ENCODE peak calls at places on chromosomes 3 and 15, in ten cellular contexts. One of them, this sample, is unnamed.

GRCh38 chr15:68794869-68795268 is 25.8 kb downstream of the ANP32A start:
- DNase-seq in CD4-positive, CD25-positive, alpha-beta regulatory T cell: no peak
- DNase-seq in GM12865: no peak
- DNase-seq in body of pancreas: no peak
- DNase-seq in astrocyte: no peak
- DNase-seq in neural crest cell: no peak
- DNase-seq in GM03348: peak; percentile 52
- DNase-seq in heart left ventricle: no peak
- DNase-seq in T-cell: no peak
- DNase-seq in RPMI7951: no peak
- DNase-seq in this sample: no peak

GRCh38 chr3:148307443-148307843 is 390.3 kb upstream of the AGTR1 start:
- DNase-seq in CD4-positive, CD25-positive, alpha-beta regulatory T cell: no peak
- DNase-seq in GM12865: no peak
- DNase-seq in body of pancreas: no peak
- DNase-seq in astrocyte: no peak
- DNase-seq in neural crest cell: no peak
- DNase-seq in GM03348: no peak
- DNase-seq in heart left ventricle: no peak
- DNase-seq in T-cell: no peak
- DNase-seq in RPMI7951: no peak
- DNase-seq in this sample: no peak

GRCh38 chr3:69972672-69973071 is 26.9 kb upstream of the SAMMSON start:
- DNase-seq in CD4-positive, CD25-positive, alpha-beta regulatory T cell: no peak
- DNase-seq in GM12865: no peak
- DNase-seq in body of pancreas: no peak
- DNase-seq in astrocyte: no peak
- DNase-seq in neural crest cell: no peak
- DNase-seq in GM03348: no peak
- DNase-seq in heart left ventricle: no peak
- DNase-seq in T-cell: no peak
- DNase-seq in RPMI7951: no peak
- DNase-seq in this sample: no peak

GRCh38 chr15:33242165-33242564 is 47.7 kb upstream of the FMN1 start:
- DNase-seq in CD4-positive, CD25-positive, alpha-beta regulatory T cell: no peak
- DNase-seq in GM12865: no peak
- DNase-seq in body of pancreas: no peak
- DNase-seq in astrocyte: peak; percentile 59
- DNase-seq in neural crest cell: no peak
- DNase-seq in GM03348: no peak
- DNase-seq in heart left ventricle: no peak
- DNase-seq in T-cell: no peak
- DNase-seq in RPMI7951: peak; percentile 79
- DNase-seq in this sample: peak; percentile 100

GRCh38 chr15:63482874-63483323 is 21.5 kb upstream of the USP3 start:
- DNase-seq in CD4-positive, CD25-positive, alpha-beta regulatory T cell: no peak
- DNase-seq in GM12865: no peak
- DNase-seq in body of pancreas: no peak
- DNase-seq in astrocyte: no peak
- DNase-seq in neural crest cell: no peak
- DNase-seq in GM03348: no peak
- DNase-seq in heart left ventricle: no peak
- DNase-seq in T-cell: no peak
- DNase-seq in RPMI7951: no peak
- DNase-seq in this sample: peak; percentile 65

GRCh38 chr3:133880287-133880686 is 15.4 kb downstream of the RAB6B start:
- DNase-seq in CD4-positive, CD25-positive, alpha-beta regulatory T cell: no peak
- DNase-seq in GM12865: peak; percentile 56
- DNase-seq in body of pancreas: no peak
- DNase-seq in astrocyte: no peak
- DNase-seq in neural crest cell: no peak
- DNase-seq in GM03348: no peak
- DNase-seq in heart left ventricle: no peak
- DNase-seq in T-cell: no peak
- DNase-seq in RPMI7951: no peak
- DNase-seq in this sample: no peak

GRCh38 chr3:57958642-57959406 is 49.4 kb upstream of the FLNB start:
- DNase-seq in CD4-positive, CD25-positive, alpha-beta regulatory T cell: no peak
- DNase-seq in GM12865: no peak
- DNase-seq in body of pancreas: no peak
- DNase-seq in astrocyte: peak; percentile 50
- DNase-seq in neural crest cell: no peak
- DNase-seq in GM03348: peak; percentile 51
- DNase-seq in heart left ventricle: peak; percentile 71
- DNase-seq in T-cell: no peak
- DNase-seq in RPMI7951: peak; percentile 95
- DNase-seq in this sample: no peak

GRCh38 chr3:45367451-45367850 is 20.9 kb upstream of the LARS2 start:
- DNase-seq in CD4-positive, CD25-positive, alpha-beta regulatory T cell: no peak
- DNase-seq in GM12865: no peak
- DNase-seq in body of pancreas: no peak
- DNase-seq in astrocyte: peak; percentile 86
- DNase-seq in neural crest cell: no peak
- DNase-seq in GM03348: peak; percentile 33
- DNase-seq in heart left ventricle: no peak
- DNase-seq in T-cell: no peak
- DNase-seq in RPMI7951: peak; percentile 42
- DNase-seq in this sample: peak; percentile 35

GRCh38 chr3:10706156-10707088 is 109.6 kb upstream of the SLC6A11 start:
- DNase-seq in CD4-positive, CD25-positive, alpha-beta regulatory T cell: no peak
- DNase-seq in GM12865: no peak
- DNase-seq in body of pancreas: no peak
- DNase-seq in astrocyte: no peak
- DNase-seq in neural crest cell: no peak
- DNase-seq in GM03348: no peak
- DNase-seq in heart left ventricle: no peak
- DNase-seq in T-cell: no peak
- DNase-seq in RPMI7951: no peak
- DNase-seq in this sample: no peak

GRCh38 chr15:38050529-38050928 is 116.1 kb downstream of the TMCO5A start:
- DNase-seq in CD4-positive, CD25-positive, alpha-beta regulatory T cell: no peak
- DNase-seq in GM12865: no peak
- DNase-seq in body of pancreas: no peak
- DNase-seq in astrocyte: peak; percentile 62
- DNase-seq in neural crest cell: no peak
- DNase-seq in GM03348: peak; percentile 62
- DNase-seq in heart left ventricle: no peak
- DNase-seq in T-cell: no peak
- DNase-seq in RPMI7951: peak; percentile 35
- DNase-seq in this sample: peak; percentile 93

GRCh38 chr15:68578960-68579935 is at the start of gene CORO2B:
- DNase-seq in CD4-positive, CD25-positive, alpha-beta regulatory T cell: no peak
- DNase-seq in GM12865: no peak
- DNase-seq in body of pancreas: peak; percentile 31
- DNase-seq in astrocyte: peak; percentile 41
- DNase-seq in neural crest cell: peak; percentile 59
- DNase-seq in GM03348: peak; percentile 71
- DNase-seq in heart left ventricle: no peak
- DNase-seq in T-cell: no peak
- DNase-seq in RPMI7951: peak; percentile 63
- DNase-seq in this sample: no peak

GRCh38 chr3:109532257-109533216 is 195.2 kb upstream of the DPPA4 start:
- DNase-seq in CD4-positive, CD25-positive, alpha-beta regulatory T cell: peak; percentile 12
- DNase-seq in GM12865: peak; percentile 20
- DNase-seq in body of pancreas: peak; percentile 65
- DNase-seq in astrocyte: peak; percentile 70
- DNase-seq in neural crest cell: peak; percentile 28
- DNase-seq in GM03348: peak; percentile 18
- DNase-seq in heart left ventricle: no peak
- DNase-seq in T-cell: peak; percentile 17
- DNase-seq in RPMI7951: peak; percentile 64
- DNase-seq in this sample: peak; percentile 84

GRCh38 chr15:81037952-81038743 is 37.4 kb downstream of the TLNRD1 start:
- DNase-seq in CD4-positive, CD25-positive, alpha-beta regulatory T cell: no peak
- DNase-seq in GM12865: no peak
- DNase-seq in body of pancreas: no peak
- DNase-seq in astrocyte: no peak
- DNase-seq in neural crest cell: no peak
- DNase-seq in GM03348: no peak
- DNase-seq in heart left ventricle: no peak
- DNase-seq in T-cell: no peak
- DNase-seq in RPMI7951: no peak
- DNase-seq in this sample: no peak

GRCh38 chr3:178443634-178444033 is 92.6 kb upstream of the KCNMB2 start:
- DNase-seq in CD4-positive, CD25-positive, alpha-beta regulatory T cell: no peak
- DNase-seq in GM12865: peak; percentile 42
- DNase-seq in body of pancreas: no peak
- DNase-seq in astrocyte: no peak
- DNase-seq in neural crest cell: no peak
- DNase-seq in GM03348: peak; percentile 20
- DNase-seq in heart left ventricle: no peak
- DNase-seq in T-cell: no peak
- DNase-seq in RPMI7951: peak; percentile 49
- DNase-seq in this sample: peak; percentile 36

GRCh38 chr3:52055537-52056351 is 627 bp downstream of the DUSP7 start:
- DNase-seq in CD4-positive, CD25-positive, alpha-beta regulatory T cell: peak; percentile 25
- DNase-seq in GM12865: peak; percentile 85
- DNase-seq in body of pancreas: peak; percentile 60
- DNase-seq in astrocyte: peak; percentile 34
- DNase-seq in neural crest cell: peak; percentile 48
- DNase-seq in GM03348: peak; percentile 58
- DNase-seq in heart left ventricle: no peak
- DNase-seq in T-cell: peak; percentile 28
- DNase-seq in RPMI7951: peak; percentile 58
- DNase-seq in this sample: peak; percentile 19